ENCODE peak calls at places on chromosomes 3 and 15, in four cellular contexts. O, B, Q and U are unnamed samples.
A peak's percentile ranks its signal among the peaks of the same experiment; 100 is the strongest.

GRCh38 chr3:122416966-122417365 is 1.1 kb upstream of the WDR5B start:
- DNase-seq in Q (no peak), B (no peak), O (no peak), U (no peak)

GRCh38 chr15:60373745-60374144 is 24.0 kb downstream of the ANXA2 start:
- DNase-seq in Q (no peak), B (no peak), O (no peak), U (no peak)

GRCh38 chr15:33126559-33127290 is 67.8 kb downstream of the FMN1 start:
- DNase-seq in B (no peak), Q (peak; percentile 96), O (no peak), U (no peak)

GRCh38 chr3:140093742-140094141 is 158.8 kb downstream of the CLSTN2 start:
- DNase-seq in B (no peak), Q (peak; percentile 58), O (no peak), U (no peak)

GRCh38 chr3:130835483-130835882 is 58.4 kb upstream of the ATP2C1 start:
- DNase-seq in Q (peak; percentile 74), O (no peak), B (no peak), U (no peak)

GRCh38 chr3:187101184-187102072 is 37.9 kb downstream of the RPL39L start:
- DNase-seq in Q (peak; percentile 90), B (no peak), O (no peak), U (no peak)

GRCh38 chr3:105829229-105829628 is 39.6 kb downstream of the CBLB start:
- DNase-seq in B (no peak), Q (no peak), O (no peak), U (no peak)

GRCh38 chr3:79846148-79846933 is 78.5 kb upstream of the ROBO1 start:
- DNase-seq in B (no peak), Q (no peak), O (peak; percentile 14), U (no peak)

GRCh38 chr15:62417444-62417843 is 252.4 kb upstream of the C2CD4B start:
- DNase-seq in Q (no peak), O (no peak), B (no peak), U (no peak)

GRCh38 chr3:177443469-177443868 is 246.2 kb upstream of the TBL1XR1 start:
- DNase-seq in B (no peak), O (no peak), Q (peak; percentile 66), U (no peak)

GRCh38 chr15:90222538-90222937 is 11.2 kb downstream of the CIB1 start:
- DNase-seq in O (no peak), B (no peak), Q (no peak), U (no peak)

GRCh38 chr15:33125883-33126535 is 68.5 kb downstream of the FMN1 start:
- DNase-seq in O (no peak), B (no peak), Q (no peak), U (no peak)

GRCh38 chr15:77630956-77631789 is 1.5 kb downstream of the LINGO1 start:
- DNase-seq in B (no peak), Q (no peak), O (peak; percentile 31), U (no peak)

GRCh38 chr3:124174463-124174862 is 182.5 kb upstream of the ROPN1 start:
- DNase-seq in Q (no peak), O (no peak), B (no peak), U (no peak)

GRCh38 chr3:141306922-141307321 is 61.4 kb upstream of the ZBTB38 start:
- DNase-seq in B (no peak), Q (no peak), O (no peak), U (no peak)

GRCh38 chr15:39919396-39919739 is 698 bp downstream of the GPR176 start:
- DNase-seq in O (peak; percentile 14), B (no peak), Q (no peak), U (no peak)

GRCh38 chr3:172516318-172517214 is 6.7 kb downstream of the TNFSF10 start:
- DNase-seq in Q (peak; percentile 89), O (no peak), B (no peak), U (no peak)

GRCh38 chr3:170180107-170180951 is 1.2 kb downstream of the PHC3 start:
- DNase-seq in O (no peak), B (no peak), Q (peak; percentile 31), U (no peak)

GRCh38 chr3:31356941-31357340 is 175.8 kb upstream of the STT3B start:
- DNase-seq in B (no peak), O (no peak), Q (peak; percentile 56), U (no peak)

GRCh38 chr3:184574552-184575430 is 13.2 kb downstream of the EPHB3 start:
- DNase-seq in B (no peak), Q (peak; percentile 47), O (peak; percentile 62), U (no peak)

DNA sequence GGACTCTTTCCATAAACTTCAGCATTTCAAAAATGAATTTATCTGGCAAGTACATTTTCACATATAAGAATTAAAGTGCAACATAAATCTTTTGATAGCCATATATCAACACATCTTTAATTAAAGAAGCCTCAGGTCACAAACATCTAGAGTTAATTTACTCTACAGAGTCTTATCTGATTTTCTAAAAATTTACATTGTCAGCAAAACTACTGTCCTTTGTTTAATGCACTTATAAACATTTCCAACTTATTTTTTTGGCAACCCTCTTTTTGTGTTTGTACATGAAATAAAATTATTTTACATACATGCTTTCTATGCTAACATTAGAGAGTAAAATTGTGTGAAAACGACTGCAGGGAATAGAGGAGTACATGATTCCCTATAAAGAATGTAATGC is 416.8 kb upstream of the ARL6 start:
- DNase-seq in B (no peak), Q (no peak), O (no peak), U (no peak)
- TF ChIP-seq CTCF in B (no peak), Q (no peak), O (no peak), U (no peak)

DNA sequence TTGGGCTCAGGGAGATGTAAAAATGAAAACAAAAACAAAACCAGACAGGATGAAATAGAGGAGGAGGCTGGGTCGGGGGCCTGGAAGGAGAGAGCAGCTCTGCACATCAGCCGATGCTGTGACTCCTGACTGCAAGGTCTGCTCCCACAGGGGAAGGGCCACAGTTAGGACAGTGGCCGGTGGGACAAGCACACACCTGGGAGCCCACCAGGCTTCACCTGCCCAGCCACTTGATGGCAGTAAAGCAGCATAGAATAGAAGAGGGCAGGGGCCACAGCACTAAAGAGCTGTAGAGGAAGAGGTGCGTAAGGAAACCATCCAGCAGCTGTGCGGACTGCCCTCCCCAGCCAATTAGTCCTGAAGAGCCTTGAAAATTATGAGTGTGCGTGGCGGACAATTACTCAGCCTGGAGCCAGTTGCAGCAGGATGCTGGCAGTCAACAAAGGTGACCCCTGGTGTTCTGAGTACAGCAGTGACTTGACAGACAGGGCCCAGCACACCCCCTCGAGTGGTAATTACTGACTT is 29.8 kb downstream of the ALS2CL start:
- DNase-seq in B (no peak), Q (peak; percentile 13), O (no peak), U (peak; percentile 67)
- TF ChIP-seq CTCF in B (peak; percentile 17), Q (no peak), O (no peak), U (peak; percentile 32)

DNA sequence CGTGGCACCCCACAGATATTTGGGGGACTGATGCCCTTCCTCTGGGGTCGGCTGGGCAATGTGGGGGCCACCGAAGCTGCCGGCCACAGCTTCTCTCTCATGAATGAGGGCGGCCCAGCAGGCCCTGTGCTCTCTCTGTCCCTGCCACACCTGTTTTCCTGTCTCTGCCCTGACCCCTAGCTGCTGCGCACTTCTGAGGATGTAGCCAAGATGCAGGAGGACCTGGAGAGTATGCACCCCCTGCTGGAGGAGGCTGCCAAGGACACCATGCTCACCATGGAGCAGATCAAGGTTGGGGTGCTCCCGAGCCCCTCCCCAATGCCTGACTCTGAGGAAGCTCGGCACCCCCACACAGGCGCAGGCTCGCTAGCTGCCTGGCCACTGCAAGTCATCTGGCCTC is 59.7 kb downstream of the SEMA3G start:
- DNase-seq in Q (peak; percentile 24), O (peak; percentile 50), B (no peak), U (no peak)
- TF ChIP-seq CTCF in Q (peak; percentile 74), O (peak; percentile 63), B (peak; percentile 78), U (peak; percentile 70)

GRCh38 chr15:74816624-74817369 is 4.2 kb downstream of the LMAN1L start:
- DNase-seq in O (no peak), Q (no peak), B (no peak), U (no peak)
- TF ChIP-seq CTCF in O (no peak), Q (no peak), B (no peak), U (no peak)

DNA sequence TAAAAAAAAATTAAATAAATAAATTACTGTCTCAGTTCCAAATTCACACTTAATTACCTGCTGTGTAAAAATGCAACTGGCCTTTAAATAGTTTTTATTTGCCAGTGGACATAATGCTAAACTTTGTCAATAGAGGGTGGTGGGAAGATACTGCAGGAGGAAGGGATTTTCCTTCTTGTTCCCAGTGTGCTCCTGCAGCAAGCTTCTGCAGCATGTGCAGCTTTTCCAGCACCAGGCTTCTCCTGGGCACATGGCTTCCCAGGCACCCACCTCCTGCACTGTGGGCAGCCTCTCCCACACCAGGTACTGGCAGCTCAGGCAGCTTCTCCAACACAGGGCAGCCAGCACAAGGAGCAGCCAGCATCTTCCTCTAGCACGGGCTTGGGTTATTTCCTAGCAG is 29.6 kb upstream of the BBX start:
- DNase-seq in O (no peak), B (no peak), Q (no peak), U (no peak)
- TF ChIP-seq CTCF in O (no peak), B (no peak), Q (no peak), U (no peak)

GRCh38 chr3:188179006-188179966 is 25.3 kb downstream of the LPP start:
- DNase-seq in O (no peak), B (no peak), Q (no peak), U (no peak)
- TF ChIP-seq CTCF in O (no peak), B (no peak), Q (no peak), U (peak; percentile 32)

DNA sequence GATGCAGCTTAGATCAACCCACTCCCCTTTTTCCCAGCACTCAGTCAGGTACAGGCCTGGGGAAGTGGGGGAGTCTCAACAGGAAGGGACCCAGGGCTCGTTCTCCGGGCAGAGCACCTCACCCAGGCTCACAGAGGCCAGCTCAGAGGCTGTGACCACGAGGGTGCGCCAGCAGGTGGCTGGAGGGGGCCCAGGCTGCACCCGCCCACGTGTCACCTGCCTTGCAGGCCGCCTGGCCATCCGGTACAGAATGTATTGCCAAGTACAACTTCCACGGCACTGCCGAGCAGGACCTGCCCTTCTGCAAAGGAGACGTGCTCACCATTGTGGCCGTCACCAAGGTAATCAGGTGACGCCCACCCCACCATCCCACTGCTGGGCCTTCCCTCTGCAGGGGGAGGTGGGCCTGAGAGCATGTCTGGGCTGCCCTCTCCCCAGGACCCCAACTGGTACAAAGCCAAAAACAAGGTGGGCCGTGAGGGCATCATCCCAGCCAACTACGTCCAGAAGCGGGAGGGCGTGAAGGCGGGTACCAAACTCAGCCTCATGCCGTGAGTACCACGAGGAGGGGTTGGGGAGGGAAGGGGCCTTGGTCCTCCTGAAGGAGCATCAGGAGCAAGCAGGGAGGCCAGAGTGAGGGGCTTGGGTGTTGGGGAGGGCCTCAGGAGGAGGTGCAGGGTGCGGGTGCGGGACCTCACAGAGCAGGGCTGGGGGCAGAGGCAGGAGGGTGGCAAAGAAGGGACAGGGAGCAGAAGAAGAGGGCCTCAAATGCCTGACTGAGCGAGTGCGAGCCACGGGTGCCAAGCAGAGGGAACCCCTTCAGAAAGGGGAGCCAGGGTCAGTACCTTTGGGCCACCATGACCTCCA is 14.0 kb upstream of the LMAN1L start:
- DNase-seq in B (no peak), O (no peak), Q (no peak), U (no peak)
- TF ChIP-seq CTCF in B (peak; percentile 44), O (no peak), Q (no peak), U (no peak)

GRCh38 chr15:73564255-73564654 is 68.9 kb downstream of the NPTN start:
- DNase-seq in O (no peak), B (no peak), Q (peak; percentile 49), U (no peak)
- TF ChIP-seq CTCF in O (no peak), B (no peak), Q (peak; percentile 6), U (peak; percentile 61)